ENCODE peak calls at places on chromosomes 11 and 22, in four cellular contexts. One of them, this sample, is unnamed.

GRCh38 chr22:50739279-50739691 is 1.3 kb downstream of the ACR start:
- DNase-seq in tibial nerve: peak
- DNase-seq in nephron progenitor cell: no peak
- DNase-seq in RWPE1: no peak
- DNase-seq in this sample: no peak

GRCh38 chr22:42994917-42995562 is 19.9 kb downstream of the PACSIN2 start:
- DNase-seq in tibial nerve: no peak
- DNase-seq in nephron progenitor cell: no peak
- DNase-seq in RWPE1: peak
- DNase-seq in this sample: no peak

GRCh38 chr11:119650251-119650650 is 78.7 kb downstream of the NECTIN1 start:
- DNase-seq in tibial nerve: no peak
- DNase-seq in nephron progenitor cell: no peak
- DNase-seq in RWPE1: no peak
- DNase-seq in this sample: no peak

GRCh38 chr11:95268386-95268785 is 37.4 kb upstream of the SESN3 start:
- DNase-seq in tibial nerve: no peak
- DNase-seq in nephron progenitor cell: no peak
- DNase-seq in RWPE1: no peak
- DNase-seq in this sample: no peak

GRCh38 chr11:65695459-65696241 is 16.4 kb upstream of the KAT5 start:
- DNase-seq in tibial nerve: no peak
- DNase-seq in nephron progenitor cell: no peak
- DNase-seq in RWPE1: no peak
- DNase-seq in this sample: no peak

GRCh38 chr11:62540804-62541671 is 5.6 kb downstream of the AHNAK start:
- DNase-seq in tibial nerve: no peak
- DNase-seq in nephron progenitor cell: no peak
- DNase-seq in RWPE1: no peak
- DNase-seq in this sample: no peak

GRCh38 chr11:77886401-77886800 is 65.5 kb downstream of the AAMDC start:
- DNase-seq in tibial nerve: no peak
- DNase-seq in nephron progenitor cell: no peak
- DNase-seq in RWPE1: no peak
- DNase-seq in this sample: no peak

GRCh38 chr22:36197065-36197440 is 4.6 kb downstream of the APOL4 start:
- DNase-seq in tibial nerve: no peak
- DNase-seq in nephron progenitor cell: peak
- DNase-seq in RWPE1: no peak
- DNase-seq in this sample: no peak

GRCh38 chr11:65438257-65439151 is 15.9 kb downstream of the NEAT1 start:
- DNase-seq in tibial nerve: no peak
- DNase-seq in nephron progenitor cell: no peak
- DNase-seq in RWPE1: no peak
- DNase-seq in this sample: peak

GRCh38 chr11:62831520-62832345 is at the start of gene STX5:
- DNase-seq in tibial nerve: peak
- DNase-seq in nephron progenitor cell: peak
- DNase-seq in RWPE1: peak
- DNase-seq in this sample: peak

GRCh38 chr11:74648894-74649293 is 56.5 kb downstream of the POLD3 start:
- DNase-seq in tibial nerve: no peak
- DNase-seq in nephron progenitor cell: no peak
- DNase-seq in RWPE1: no peak
- DNase-seq in this sample: no peak

GRCh38 chr11:74147199-74147929 is 23.4 kb downstream of the C2CD3 start:
- DNase-seq in tibial nerve: no peak
- DNase-seq in nephron progenitor cell: no peak
- DNase-seq in RWPE1: no peak
- DNase-seq in this sample: no peak

GRCh38 chr22:25741692-25742626 is at the start of gene MYO18B:
- DNase-seq in tibial nerve: no peak
- DNase-seq in nephron progenitor cell: no peak
- DNase-seq in RWPE1: no peak
- DNase-seq in this sample: no peak

GRCh38 chr11:117229411-117229810 is 2.5 kb downstream of the PCSK7 start:
- DNase-seq in tibial nerve: no peak
- DNase-seq in nephron progenitor cell: no peak
- DNase-seq in RWPE1: no peak
- DNase-seq in this sample: no peak

GRCh38 chr11:17371614-17372013 is 16.8 kb downstream of the KCNJ11 start:
- DNase-seq in tibial nerve: no peak
- DNase-seq in nephron progenitor cell: no peak
- DNase-seq in RWPE1: no peak
- DNase-seq in this sample: no peak

GRCh38 chr22:46122511-46122971 is 27.8 kb upstream of the PPARA start:
- DNase-seq in tibial nerve: peak
- DNase-seq in nephron progenitor cell: peak
- DNase-seq in RWPE1: peak
- DNase-seq in this sample: peak

GRCh38 chr11:17695454-17696441 is 23.6 kb upstream of the MYOD1 start:
- DNase-seq in tibial nerve: no peak
- DNase-seq in nephron progenitor cell: peak
- DNase-seq in RWPE1: no peak
- DNase-seq in this sample: no peak

GRCh38 chr11:532512-533048 is 2.8 kb downstream of the HRAS start:
- DNase-seq in tibial nerve: no peak
- DNase-seq in nephron progenitor cell: no peak
- DNase-seq in RWPE1: no peak
- DNase-seq in this sample: no peak

GRCh38 chr11:103608566-103608965 is 427.9 kb upstream of the DDI1 start:
- DNase-seq in tibial nerve: no peak
- DNase-seq in nephron progenitor cell: no peak
- DNase-seq in RWPE1: no peak
- DNase-seq in this sample: no peak

GRCh38 chr11:64152841-64153691 is 12.8 kb downstream of the MACROD1 start:
- DNase-seq in tibial nerve: peak
- DNase-seq in nephron progenitor cell: peak
- DNase-seq in RWPE1: peak
- DNase-seq in this sample: peak

GRCh38 chr22:35589071-35589735 is 27.9 kb downstream of the MB start:
- DNase-seq in tibial nerve: no peak
- DNase-seq in nephron progenitor cell: no peak
- DNase-seq in RWPE1: peak
- DNase-seq in this sample: peak

DNA sequence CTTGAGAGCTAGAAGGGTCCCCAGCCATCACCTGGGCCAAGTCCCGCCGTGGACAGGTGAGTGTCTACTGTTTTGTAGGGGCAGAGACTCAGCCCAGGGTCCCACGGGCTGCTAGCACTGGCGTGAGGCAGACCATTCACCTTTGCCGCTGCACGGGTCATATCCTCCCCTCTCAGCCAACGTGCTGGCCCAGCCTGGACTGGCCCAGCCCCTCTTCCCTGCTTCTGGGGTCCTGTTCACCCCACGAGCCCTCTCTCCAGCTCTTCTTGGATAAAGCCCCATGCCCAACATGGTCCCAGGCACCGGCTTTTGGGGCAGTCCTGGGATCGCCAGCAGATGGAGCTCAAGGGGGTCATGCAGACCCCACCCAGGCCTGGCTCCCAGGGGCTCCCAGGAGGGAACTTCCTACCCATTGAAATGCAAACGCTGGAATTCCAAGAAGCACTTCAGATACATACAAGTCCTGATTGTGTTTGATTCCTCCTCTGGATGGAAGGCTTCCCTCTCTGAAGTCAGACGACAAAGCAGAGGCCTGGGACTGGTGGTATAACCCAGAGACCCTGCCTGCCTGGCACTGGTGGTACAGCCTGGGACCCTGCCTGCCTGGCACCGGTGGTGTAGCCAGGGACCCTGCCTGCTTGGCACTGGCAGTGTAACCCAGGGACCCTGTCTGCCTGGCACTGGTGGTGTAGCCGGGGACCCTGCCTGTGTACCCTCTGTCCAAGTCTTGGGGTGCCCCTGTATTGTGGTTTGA is 8.9 kb upstream of the SEPTIN5 start:
- DNase-seq in tibial nerve: no peak
- DNase-seq in nephron progenitor cell: no peak
- DNase-seq in RWPE1: no peak
- DNase-seq in this sample: no peak
- TF ChIP-seq CTCF in tibial nerve: no peak
- TF ChIP-seq CTCF in nephron progenitor cell: peak
- TF ChIP-seq CTCF in RWPE1: no peak
- TF ChIP-seq CTCF in this sample: no peak

DNA sequence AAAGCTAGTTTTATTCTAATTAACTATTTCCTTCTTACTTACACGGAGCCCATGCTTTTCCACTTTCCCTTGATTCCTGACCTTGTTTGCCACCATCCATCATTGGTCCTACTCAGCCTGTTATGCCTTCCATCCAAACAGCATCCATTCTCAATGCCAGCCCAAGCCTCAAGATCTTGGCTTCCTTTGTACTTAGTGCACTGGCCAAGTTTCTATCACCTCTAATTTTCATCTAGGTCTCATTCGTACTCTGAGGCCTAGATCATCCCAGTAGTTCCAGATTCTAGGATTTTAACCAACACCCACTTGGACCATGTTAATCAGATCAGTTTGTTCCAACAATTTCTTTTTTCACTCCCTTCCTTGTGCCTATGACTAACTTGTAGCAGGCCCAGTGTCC is 41.6 kb upstream of the CADM1 start:
- DNase-seq in tibial nerve: no peak
- DNase-seq in nephron progenitor cell: no peak
- DNase-seq in RWPE1: no peak
- DNase-seq in this sample: no peak
- TF ChIP-seq CTCF in tibial nerve: no peak
- TF ChIP-seq CTCF in nephron progenitor cell: no peak
- TF ChIP-seq CTCF in RWPE1: no peak
- TF ChIP-seq CTCF in this sample: no peak

GRCh38 chr11:68341557-68342458 is 29.4 kb downstream of the LRP5 start:
- DNase-seq in tibial nerve: no peak
- DNase-seq in nephron progenitor cell: no peak
- DNase-seq in RWPE1: no peak
- DNase-seq in this sample: no peak
- TF ChIP-seq CTCF in tibial nerve: no peak
- TF ChIP-seq CTCF in nephron progenitor cell: no peak
- TF ChIP-seq CTCF in RWPE1: no peak
- TF ChIP-seq CTCF in this sample: no peak

DNA sequence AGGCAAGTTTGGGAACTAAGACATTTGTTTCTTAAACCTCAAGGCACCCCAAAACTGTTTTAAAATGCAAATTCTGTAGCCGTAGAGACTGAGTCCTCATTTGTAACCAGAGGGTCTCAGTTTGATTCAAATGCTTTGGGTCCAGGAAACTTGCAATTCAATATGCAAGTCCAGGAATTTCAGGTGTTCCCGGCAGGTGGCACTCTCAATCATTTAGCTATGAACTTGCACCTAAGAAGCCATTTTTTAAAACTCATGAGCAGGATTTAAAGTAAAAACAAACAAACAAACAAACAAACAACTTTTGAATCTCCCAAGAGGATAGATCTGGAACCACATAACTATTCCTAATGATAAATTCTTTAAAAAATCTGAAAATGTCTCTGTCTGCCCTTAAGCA is 8.7 kb upstream of the ABTB2 start:
- DNase-seq in tibial nerve: no peak
- DNase-seq in nephron progenitor cell: no peak
- DNase-seq in RWPE1: no peak
- DNase-seq in this sample: no peak
- TF ChIP-seq CTCF in tibial nerve: no peak
- TF ChIP-seq CTCF in nephron progenitor cell: no peak
- TF ChIP-seq CTCF in RWPE1: no peak
- TF ChIP-seq CTCF in this sample: no peak

GRCh38 chr11:10302744-10303557 is 1.9 kb upstream of the ADM start:
- DNase-seq in tibial nerve: peak
- DNase-seq in nephron progenitor cell: peak
- DNase-seq in RWPE1: peak
- DNase-seq in this sample: peak

GRCh38 chr11:10302294-10302743 is 2.6 kb upstream of the ADM start:
- DNase-seq in tibial nerve: no peak
- DNase-seq in nephron progenitor cell: no peak
- DNase-seq in RWPE1: peak
- DNase-seq in this sample: no peak

GRCh38 chr11:10305262-10305963 is 540 bp downstream of the ADM start:
- DNase-seq in tibial nerve: no peak
- DNase-seq in nephron progenitor cell: peak
- DNase-seq in RWPE1: no peak
- DNase-seq in this sample: no peak

GRCh38 chr11:10304495-10305261 is at the start of gene ADM:
- DNase-seq in tibial nerve: peak
- DNase-seq in nephron progenitor cell: peak
- DNase-seq in RWPE1: peak
- DNase-seq in this sample: peak

DNA sequence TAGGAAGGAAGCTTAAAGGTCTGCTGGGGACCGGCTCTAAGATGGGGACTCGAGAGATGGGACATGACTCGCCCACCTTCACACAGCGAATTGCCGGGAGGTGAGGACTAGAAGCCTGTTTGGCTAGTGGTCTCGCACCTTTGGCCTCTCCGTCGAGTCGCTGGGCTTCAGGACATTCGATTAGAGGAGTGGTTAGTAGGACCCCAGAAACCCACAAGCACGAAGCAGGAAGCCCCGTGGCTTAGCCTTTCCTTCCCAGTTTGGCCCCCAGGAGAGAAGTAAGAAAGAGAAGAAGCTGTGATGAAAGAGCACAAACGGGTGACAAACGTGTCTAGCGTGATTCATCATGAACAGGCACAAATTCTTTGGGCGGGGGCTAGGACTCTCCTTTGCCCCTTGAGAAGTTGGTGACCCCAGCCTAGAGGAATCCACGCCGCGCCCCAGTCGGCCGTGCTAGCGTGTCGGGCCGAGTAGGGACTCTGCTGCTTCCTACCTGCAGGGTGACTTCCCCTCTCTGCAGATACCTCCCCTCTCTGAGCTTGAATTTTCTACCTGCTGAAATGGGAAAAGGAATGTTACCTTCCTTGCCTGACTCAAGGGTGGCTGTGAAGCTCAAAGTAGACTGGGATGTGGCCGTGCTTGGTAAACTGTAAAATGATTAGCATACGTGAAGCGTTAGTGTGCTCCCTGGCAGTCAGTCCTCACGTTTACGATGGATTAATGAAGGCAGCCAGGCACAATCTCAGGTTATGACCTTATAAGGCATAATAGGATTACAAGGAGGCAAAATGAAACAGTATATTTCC is 1.1 kb upstream of the ADM start:
- DNase-seq in tibial nerve: no peak
- DNase-seq in nephron progenitor cell: peak
- DNase-seq in RWPE1: peak
- DNase-seq in this sample: peak
- TF ChIP-seq CTCF in tibial nerve: no peak
- TF ChIP-seq CTCF in nephron progenitor cell: no peak
- TF ChIP-seq CTCF in RWPE1: no peak
- TF ChIP-seq CTCF in this sample: no peak